ENCODE peak calls at places on chromosome 14, in six cellular contexts. D, H, G, J, X and R are unnamed samples.

GRCh38 chr14:51929920-51930682 is 59.2 kb upstream of the RTRAF start:
- DNase-seq in D (peak), H (no peak), G (peak), J (no peak), X (no peak), R (no peak)

GRCh38 chr14:32028599-32028998 is 48.5 kb upstream of the ARHGAP5 start:
- DNase-seq in D (peak), H (peak), G (peak), J (no peak), X (no peak), R (peak)

GRCh38 chr14:73753887-73754880 is 40.0 kb upstream of the PNMA1 start:
- DNase-seq in D (peak), H (peak), G (no peak), J (no peak), X (no peak), R (no peak)

GRCh38 chr14:74697543-74697942 is 15.3 kb downstream of the AREL1 start:
- DNase-seq in D (peak), H (peak), G (peak), J (no peak), X (no peak), R (no peak)

GRCh38 chr14:54673193-54674121 is 106.5 kb downstream of the SAMD4A start:
- DNase-seq in D (peak), H (no peak), G (no peak), J (no peak), X (no peak), R (no peak)

GRCh38 chr14:61346793-61347192 is 25.4 kb downstream of the PRKCH start:
- DNase-seq in D (peak), H (peak), G (no peak), J (no peak), X (no peak), R (no peak)

GRCh38 chr14:100067971-100068959 is 3.0 kb downstream of the EVL start:
- DNase-seq in D (peak), H (peak), G (peak), J (peak), X (peak), R (peak)

GRCh38 chr14:105200074-105200473 is 19.0 kb upstream of the NUDT14 start:
- DNase-seq in D (no peak), H (no peak), G (no peak), J (no peak), X (no peak), R (no peak)

GRCh38 chr14:71193663-71194062 is 286.4 kb downstream of the PCNX1 start:
- DNase-seq in D (no peak), H (peak), G (no peak), J (no peak), X (no peak), R (no peak)

GRCh38 chr14:100306506-100307214 is 416 bp upstream of the SLC25A29 start:
- DNase-seq in D (peak), H (peak), G (peak), J (peak), X (peak), R (no peak)

GRCh38 chr14:31927348-31927826 is 149.7 kb upstream of the ARHGAP5 start:
- DNase-seq in D (peak), H (peak), G (peak), J (no peak), X (peak), R (peak)

GRCh38 chr14:68363841-68364711 is 428.8 kb downstream of the ZFP36L1 start:
- DNase-seq in D (peak), H (no peak), G (no peak), J (no peak), X (peak), R (no peak)

GRCh38 chr14:69483765-69484443 is 624 bp upstream of the PLEKHD1 start:
- DNase-seq in D (peak), H (peak), G (peak), J (no peak), X (no peak), R (no peak)

GRCh38 chr14:35576260-35576659 is 42.3 kb downstream of the INSM2 start:
- DNase-seq in D (peak), H (peak), G (no peak), J (no peak), X (no peak), R (no peak)

GRCh38 chr14:101761881-101762529 is 496 bp downstream of the PPP2R5C start:
- DNase-seq in D (no peak), H (peak), G (no peak), J (no peak), X (peak), R (no peak)

GRCh38 chr14:103019236-103019635 is 38.1 kb downstream of the CDC42BPB start:
- DNase-seq in D (no peak), H (no peak), G (no peak), J (no peak), X (no peak), R (no peak)

GRCh38 chr14:20617138-20618003 is 24.1 kb downstream of the OR6S1 start:
- DNase-seq in D (no peak), H (no peak), G (no peak), J (no peak), X (no peak), R (no peak)

GRCh38 chr14:58617619-58618018 is 20.1 kb upstream of the DACT1 start:
- DNase-seq in D (no peak), H (no peak), G (no peak), J (no peak), X (no peak), R (no peak)

GRCh38 chr14:85617799-85618198 is 87.9 kb downstream of the FLRT2 start:
- DNase-seq in D (no peak), H (no peak), G (no peak), J (no peak), X (no peak), R (no peak)

GRCh38 chr14:81164167-81164774 is 56.5 kb downstream of the GTF2A1 start:
- DNase-seq in D (peak), H (peak), G (peak), J (peak), X (no peak), R (peak)

GRCh38 chr14:60616326-60617044 is 32.8 kb downstream of the SIX1 start:
- DNase-seq in D (no peak), H (peak), G (no peak), J (no peak), X (no peak), R (no peak)

GRCh38 chr14:99708449-99708848 is 24.4 kb downstream of the CYP46A1 start:
- DNase-seq in D (no peak), H (no peak), G (no peak), J (no peak), X (no peak), R (no peak)

GRCh38 chr14:106094654-106095189 is 568.3 kb downstream of the TMEM121 start:
- DNase-seq in D (peak), H (no peak), G (no peak), J (no peak), X (no peak), R (no peak)

GRCh38 chr14:61965030-61965745 is 203.0 kb downstream of the SNAPC1 start:
- DNase-seq in D (peak), H (peak), G (peak), J (no peak), X (no peak), R (peak)

GRCh38 chr14:61525293-61526011 is 169.9 kb upstream of the HIF1A start:
- DNase-seq in D (peak), H (peak), G (peak), J (peak), X (peak), R (no peak)

GRCh38 chr14:28412076-28412475 is 354.5 kb upstream of the FOXG1 start:
- DNase-seq in D (peak), H (peak), G (peak), J (no peak), X (no peak), R (no peak)

GRCh38 chr14:61461808-61462275 is 140.5 kb downstream of the PRKCH start:
- DNase-seq in D (peak), H (peak), G (peak), J (peak), X (no peak), R (peak)

GRCh38 chr14:77903233-77903632 is 103.3 kb downstream of the ADCK1 start:
- DNase-seq in D (no peak), H (no peak), G (no peak), J (no peak), X (no peak), R (peak)

GRCh38 chr14:101721951-101722661 is 39.4 kb upstream of the PPP2R5C start:
- DNase-seq in D (peak), H (peak), G (peak), J (no peak), X (no peak), R (peak)

GRCh38 chr14:61642246-61642982 is 52.9 kb upstream of the HIF1A start:
- DNase-seq in D (peak), H (peak), G (peak), J (no peak), X (no peak), R (peak)

GRCh38 chr14:52363001-52363704 is 49.0 kb downstream of the PTGER2 start:
- DNase-seq in D (no peak), H (no peak), G (no peak), J (no peak), X (no peak), R (no peak)

GRCh38 chr14:99681101-99681831 is 2.8 kb upstream of the CYP46A1 start:
- DNase-seq in D (no peak), H (no peak), G (no peak), J (no peak), X (no peak), R (no peak)

GRCh38 chr14:55160989-55161388 is 30.4 kb downstream of the DLGAP5 start:
- DNase-seq in D (peak), H (peak), G (peak), J (peak), X (no peak), R (peak)

GRCh38 chr14:21123429-21123828 is 22.6 kb downstream of the TMEM253 start:
- DNase-seq in D (no peak), H (no peak), G (no peak), J (no peak), X (no peak), R (no peak)

GRCh38 chr14:22558221-22558913 is 30.7 kb downstream of the DAD1 start:
- DNase-seq in D (no peak), H (no peak), G (no peak), J (no peak), X (no peak), R (no peak)

GRCh38 chr14:22561661-22562579 is 27.1 kb downstream of the DAD1 start:
- DNase-seq in D (no peak), H (no peak), G (no peak), J (no peak), X (no peak), R (no peak)

GRCh38 chr14:22561366-22561660 is 27.7 kb downstream of the DAD1 start:
- DNase-seq in D (no peak), H (no peak), G (no peak), J (no peak), X (no peak), R (no peak)

GRCh38 chr14:22559041-22559440 is 30.0 kb downstream of the DAD1 start:
- DNase-seq in D (no peak), H (no peak), G (no peak), J (no peak), X (no peak), R (no peak)

DNA sequence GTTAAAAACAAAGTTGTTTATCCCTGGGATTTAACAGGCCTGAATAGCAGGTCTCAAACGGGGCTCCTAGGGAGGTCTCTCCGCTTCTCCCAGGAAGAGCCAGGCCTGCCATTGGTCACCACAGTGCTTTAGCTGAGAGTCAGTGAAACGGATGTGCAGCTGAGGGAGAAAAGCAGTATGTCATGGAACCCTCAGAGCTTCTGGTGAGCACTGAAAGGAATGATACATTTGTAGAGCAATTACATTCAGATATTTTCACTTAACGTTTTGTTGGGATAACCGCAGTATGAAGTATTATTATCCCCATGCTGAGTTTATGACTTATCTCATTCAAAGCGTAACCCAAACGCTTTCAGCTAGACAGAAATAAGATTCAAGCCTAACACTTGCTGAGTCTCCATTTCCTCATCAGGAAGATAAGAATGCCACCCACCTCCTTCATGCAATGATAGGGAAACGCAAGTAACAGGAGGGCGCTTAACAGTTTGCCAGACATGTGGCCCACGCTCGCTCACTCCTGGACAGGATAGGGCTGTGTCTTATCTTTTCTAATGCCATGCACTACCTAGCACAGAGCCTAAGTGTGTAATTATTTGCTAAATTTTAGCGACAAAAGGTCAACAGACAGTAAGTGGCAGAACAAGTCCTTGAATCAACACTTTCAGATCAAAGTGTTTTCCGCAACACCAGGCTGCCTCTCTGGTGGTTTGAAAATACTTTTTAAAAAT is 28.2 kb downstream of the DAD1 start:
- DNase-seq in D (no peak), H (no peak), G (no peak), J (no peak), X (no peak), R (no peak)
- H3K4me3 ChIP-seq in D (no peak), H (no peak), G (no peak), J (no peak), X (no peak), R (no peak)

DNA sequence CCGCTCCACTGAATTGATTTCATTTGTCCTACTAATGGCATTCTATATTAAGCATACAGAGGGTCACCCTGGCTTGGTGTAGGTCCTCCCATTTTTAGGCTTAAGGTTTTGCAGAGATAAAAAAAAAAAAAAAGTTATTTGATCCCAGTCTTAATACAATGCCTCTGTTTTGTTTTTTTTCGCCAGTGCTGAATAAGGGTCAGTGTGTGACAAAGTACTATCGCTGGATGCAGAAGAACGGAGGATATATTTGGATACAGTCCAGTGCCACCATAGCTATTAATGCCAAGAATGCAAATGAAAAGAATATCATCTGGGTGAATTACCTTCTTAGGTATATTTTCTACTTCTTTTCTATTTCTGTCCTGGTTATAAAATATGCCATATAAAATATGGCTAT is 157.2 kb downstream of the EGLN3 start:
- DNase-seq in D (no peak), H (no peak), G (no peak), J (no peak), X (no peak), R (no peak)
- TF ChIP-seq CTCF in D (no peak), H (no peak), G (no peak), J (no peak), X (no peak), R (no peak)

DNA sequence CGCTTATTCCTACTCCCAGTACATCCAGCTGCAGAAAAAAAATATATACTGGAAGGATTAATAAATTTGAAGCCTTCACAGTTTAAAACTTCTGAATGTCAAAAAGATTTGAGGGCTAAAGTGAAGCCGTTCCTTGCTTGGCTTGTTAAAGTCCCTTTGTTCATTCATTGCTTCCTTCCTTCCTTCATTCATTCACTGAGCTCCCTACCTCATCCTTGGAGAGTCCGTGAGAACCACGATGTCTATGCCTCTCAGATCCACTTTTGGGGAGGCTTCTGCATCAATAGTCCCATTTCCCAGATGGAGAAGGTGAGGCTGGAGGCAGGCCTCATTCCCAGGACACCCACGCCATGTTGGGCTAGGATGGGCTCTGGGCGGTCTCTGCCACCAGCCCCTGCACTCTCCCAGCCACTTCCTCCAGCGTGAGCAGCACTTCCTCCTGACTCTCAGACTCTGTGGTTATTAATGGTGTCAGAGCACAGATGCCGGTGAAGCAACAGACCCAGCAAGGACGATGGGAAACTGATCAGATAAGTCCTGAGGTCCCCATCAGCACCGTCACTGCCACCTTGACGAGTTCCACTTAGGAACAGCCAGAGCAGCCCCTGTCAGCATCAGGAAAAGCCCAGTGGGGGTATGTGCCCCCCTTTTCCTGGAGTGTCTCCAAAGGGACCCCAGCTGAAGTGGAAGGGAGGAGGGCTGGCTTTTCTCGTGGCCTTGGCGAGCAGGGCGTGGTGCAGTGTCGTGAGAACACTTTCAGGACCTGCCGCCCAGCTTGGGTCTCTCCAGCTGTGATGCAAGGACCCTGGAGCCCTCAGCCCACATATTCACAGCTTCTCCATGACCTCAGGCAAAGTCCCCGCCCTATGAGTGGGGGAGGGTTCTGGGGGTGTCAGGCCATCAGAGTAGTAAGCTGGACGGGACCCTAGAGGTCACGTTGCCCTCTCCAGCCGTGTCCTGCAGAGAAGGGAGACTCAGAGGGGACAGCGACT is 21.2 kb downstream of the ASB2 start:
- DNase-seq in D (no peak), H (no peak), G (no peak), J (no peak), X (no peak), R (no peak)
- H3K4me3 ChIP-seq in D (no peak), H (no peak), G (no peak), J (no peak), X (peak), R (no peak)

DNA sequence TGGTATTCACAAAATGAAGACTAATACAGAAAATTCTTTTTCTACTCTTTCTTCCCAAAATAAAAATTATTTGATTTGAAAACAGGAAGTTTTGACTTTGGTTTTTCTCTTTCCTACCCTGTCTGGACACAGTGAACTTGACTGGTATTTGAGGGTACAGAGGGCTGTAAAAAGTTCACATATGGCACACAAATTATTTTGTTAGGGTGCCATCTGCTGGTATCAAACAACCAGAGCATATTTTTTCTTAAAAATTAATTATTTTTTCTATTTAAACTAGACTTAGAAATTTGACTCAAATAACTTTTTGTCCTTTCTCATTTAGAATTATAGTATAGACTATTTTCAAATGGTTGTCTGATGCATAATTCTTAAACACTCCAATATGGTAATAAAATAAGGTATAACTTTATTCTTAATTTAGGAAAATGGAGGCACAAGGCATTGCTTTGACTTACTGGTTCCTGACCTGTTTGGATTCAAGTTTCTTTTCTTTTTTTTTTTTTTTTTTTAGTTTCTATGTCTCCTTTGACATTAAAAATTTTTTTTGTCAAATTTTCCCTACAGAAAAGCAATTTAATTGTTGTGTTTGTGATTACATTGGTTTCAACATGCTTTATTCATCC is 390.6 kb downstream of the PRKD1 start:
- DNase-seq in D (peak), H (peak), G (no peak), J (no peak), X (no peak), R (no peak)
- TF ChIP-seq CTCF in D (peak), H (peak), G (peak), J (peak), X (peak), R (no peak)

DNA sequence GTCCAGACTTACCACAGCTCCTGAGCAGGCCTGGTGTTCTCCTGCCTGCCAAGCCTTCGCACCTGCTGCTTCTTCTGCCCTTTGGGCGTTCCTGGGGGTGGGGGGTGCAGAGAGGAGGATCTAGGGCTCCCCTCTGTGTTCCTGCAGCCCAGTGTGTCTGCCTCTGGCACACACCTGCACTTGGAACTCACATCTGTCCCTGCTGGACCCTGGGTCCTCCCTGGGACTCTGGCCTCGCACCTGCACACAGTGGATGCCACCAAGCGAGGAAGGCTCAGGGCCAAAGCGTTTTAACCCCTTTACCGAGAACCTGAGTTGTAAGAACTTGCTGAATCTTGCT is 80.4 kb downstream of the PAPOLA start:
- DNase-seq in D (no peak), H (no peak), G (no peak), J (no peak), X (no peak), R (no peak)
- H3K4me3 ChIP-seq in D (no peak), H (no peak), G (no peak), J (no peak), X (no peak), R (no peak)

GRCh38 chr14:95359974-95360826 is 40.5 kb upstream of the CLMN start:
- DNase-seq in D (no peak), H (no peak), G (no peak), J (no peak), X (no peak), R (no peak)
- TF ChIP-seq CTCF in D (no peak), H (no peak), G (no peak), J (no peak), X (no peak), R (no peak)